ENCODE peak calls at places on chromosome 7, in five cellular contexts. H is A549; T is CD4-positive, CD25-positive, alpha-beta regulatory T cell; C is CD8-positive, alpha-beta T cell; N is BJ. X is an unnamed sample.

GRCh38 chr7:372546-372938 is 82.6 kb downstream of the FOXL3 start:
- DNase-seq in C (no peak), T (no peak), N (no peak), H (no peak), X (no peak)

GRCh38 chr7:118606632-118607031 is 382.1 kb downstream of the ANKRD7 start:
- DNase-seq in H (no peak), T (no peak), N (no peak), C (no peak), X (no peak)

GRCh38 chr7:33109758-33110238 is 594 bp upstream of the RP9 start:
- DNase-seq in N (no peak), T (no peak), C (no peak), H (peak; percentile 40), X (no peak)

GRCh38 chr7:5549096-5549896 is 125.7 kb upstream of the TNRC18 start:
- DNase-seq in H (peak; percentile 89), N (no peak), T (no peak), C (no peak), X (no peak)

GRCh38 chr7:101740981-101741725 is 76.3 kb upstream of the CUX1 start:
- DNase-seq in N (no peak), C (no peak), T (peak; percentile 76), H (no peak), X (no peak)

GRCh38 chr7:39088730-39089129 is 111.0 kb downstream of the POU6F2 start:
- DNase-seq in N (no peak), H (no peak), T (no peak), C (no peak), X (peak; percentile 37)

GRCh38 chr7:35802649-35803048 is 1.8 kb downstream of the SEPTIN7 start:
- DNase-seq in C (no peak), H (no peak), N (no peak), T (peak; percentile 20), X (peak; percentile 26)

GRCh38 chr7:24307294-24307693 is 23.3 kb downstream of the NPY start:
- DNase-seq in C (no peak), H (no peak), N (no peak), T (no peak), X (no peak)

GRCh38 chr7:143321734-143322133 is 5.8 kb downstream of the CLCN1 start:
- DNase-seq in N (no peak), H (no peak), T (no peak), C (no peak), X (no peak)

GRCh38 chr7:89777499-89777898 is 376.8 kb upstream of the STEAP1 start:
- DNase-seq in N (no peak), C (no peak), T (no peak), H (no peak), X (no peak)

GRCh38 chr7:8035647-8036518 is 67.3 kb downstream of the GLCCI1 start:
- DNase-seq in N (no peak), T (peak; percentile 64), C (no peak), H (no peak), X (peak; percentile 70)

GRCh38 chr7:156450473-156450872 is 190.1 kb upstream of the RNF32 start:
- DNase-seq in T (no peak), N (no peak), H (no peak), C (no peak), X (no peak)

GRCh38 chr7:42445691-42446090 is 208.7 kb upstream of the GLI3 start:
- DNase-seq in H (no peak), T (no peak), C (no peak), N (no peak), X (no peak)

GRCh38 chr7:135798104-135798503 is 49.5 kb upstream of the FAM180A start:
- DNase-seq in C (no peak), T (no peak), N (no peak), H (no peak), X (no peak)

GRCh38 chr7:50539725-50540124 is 25.5 kb downstream of the DDC start:
- DNase-seq in H (no peak), T (no peak), N (no peak), C (no peak), X (no peak)

GRCh38 chr7:155226261-155227003 is 71.2 kb upstream of the INSIG1 start:
- DNase-seq in C (no peak), N (no peak), T (no peak), H (no peak), X (no peak)

GRCh38 chr7:122887848-122888247 is 1.6 kb upstream of the CADPS2 start:
- DNase-seq in T (no peak), N (no peak), C (no peak), H (no peak), X (no peak)

GRCh38 chr7:99375070-99375807 is 709 bp downstream of the ARPC1B start:
- DNase-seq in T (peak; percentile 76), N (no peak), C (peak; percentile 47), H (peak; percentile 84), X (peak; percentile 78)

GRCh38 chr7:100189061-100189460 is 11.3 kb downstream of the STAG3 start:
- DNase-seq in N (no peak), H (no peak), C (no peak), T (no peak), X (no peak)

GRCh38 chr7:2724453-2725177 is 36.6 kb downstream of the AMZ1 start:
- DNase-seq in N (no peak), T (no peak), H (no peak), C (no peak), X (no peak)

GRCh38 chr7:51226042-51226755 is 90.4 kb downstream of the COBL start:
- DNase-seq in T (no peak), C (no peak), H (no peak), N (no peak), X (no peak)

GRCh38 chr7:140358771-140359095 is 39.6 kb downstream of the SLC37A3 start:
- DNase-seq in H (no peak), C (peak; percentile 21), N (no peak), T (no peak), X (no peak)

GRCh38 chr7:154857728-154858681 is 144.9 kb downstream of the PAXIP1 start:
- DNase-seq in C (no peak), N (no peak), T (no peak), H (peak; percentile 22), X (no peak)

GRCh38 chr7:117277576-117277975 is 45.3 kb downstream of the WNT2 start:
- DNase-seq in N (no peak), T (no peak), H (no peak), C (no peak), X (no peak)

GRCh38 chr7:37448637-37449331 is at the start of gene ELMO1:
- DNase-seq in N (no peak), H (peak; percentile 76), C (peak; percentile 68), T (peak; percentile 90), X (peak; percentile 47)

GRCh38 chr7:37450035-37450434 is 1.4 kb upstream of the ELMO1 start:
- DNase-seq in H (no peak), N (no peak), C (no peak), T (no peak), X (no peak)

GRCh38 chr7:37452346-37452745 is 3.7 kb upstream of the ELMO1 start:
- DNase-seq in N (no peak), H (no peak), T (no peak), C (no peak), X (no peak)

GRCh38 chr7:37448057-37448636 is 517 bp downstream of the ELMO1 start:
- DNase-seq in T (no peak), C (no peak), N (no peak), H (peak; percentile 10), X (no peak)

DNA sequence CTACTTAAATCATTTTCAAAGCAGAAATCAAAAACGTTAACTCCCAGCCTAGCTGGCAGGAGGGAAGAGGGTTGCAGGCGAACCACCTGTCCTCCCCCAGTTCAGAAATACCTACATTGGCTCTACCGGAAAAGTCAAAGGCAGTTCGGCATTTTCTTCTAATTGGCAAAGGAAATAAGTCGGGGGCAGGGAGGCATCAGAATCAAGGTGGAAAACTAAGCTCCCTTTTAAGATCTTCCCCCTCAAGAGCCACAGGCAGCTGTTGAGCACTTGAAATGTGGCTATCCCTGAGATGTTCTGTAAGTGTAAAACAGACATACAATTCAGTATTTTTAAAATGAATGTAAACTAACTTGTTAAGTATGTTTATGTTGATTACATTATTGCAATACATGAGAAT is 957 bp upstream of the ELMO1 start:
- DNase-seq in H (no peak), N (no peak), T (no peak), C (no peak), X (no peak)
- H3K4me3 ChIP-seq in H (peak overlapping the region; percentile 89), N (no peak overlapping the region), T (peak overlapping the region; percentile 64), C (peak overlapping the region; percentile 91), X (no peak overlapping the region)

GRCh38 chr7:132544025-132544424 is 32.2 kb downstream of the PLXNA4 start:
- DNase-seq in T (no peak), N (no peak), C (no peak), H (no peak), X (no peak)
- H3K4me3 ChIP-seq in T (no peak overlapping the region), N (no peak overlapping the region), C (no peak overlapping the region), H (no peak overlapping the region), X (no peak overlapping the region)

DNA sequence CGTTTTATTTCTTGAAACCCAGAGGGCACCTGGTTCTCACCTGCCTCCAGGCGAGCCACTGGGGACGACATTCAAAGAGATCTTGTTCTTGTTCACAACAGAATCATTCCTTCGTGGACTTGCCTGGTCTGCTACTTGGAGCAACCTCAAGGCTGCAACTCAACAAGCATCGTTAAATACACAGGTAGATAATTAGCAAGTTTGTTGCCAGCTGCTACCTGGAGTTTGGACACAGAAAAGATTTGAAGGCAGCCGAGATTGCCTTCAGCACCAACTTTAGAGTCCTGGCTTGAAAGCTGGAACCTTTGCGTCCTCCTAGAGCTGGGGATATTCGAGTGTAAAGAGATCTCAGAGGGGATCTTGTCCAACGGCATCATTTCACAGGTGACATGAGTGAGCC is 89.6 kb upstream of the C7orf33 start:
- DNase-seq in H (no peak), T (no peak), C (no peak), N (no peak), X (no peak)
- H3K4me3 ChIP-seq in H (no peak overlapping the region), T (no peak overlapping the region), C (no peak overlapping the region), N (no peak overlapping the region), X (no peak overlapping the region)

DNA sequence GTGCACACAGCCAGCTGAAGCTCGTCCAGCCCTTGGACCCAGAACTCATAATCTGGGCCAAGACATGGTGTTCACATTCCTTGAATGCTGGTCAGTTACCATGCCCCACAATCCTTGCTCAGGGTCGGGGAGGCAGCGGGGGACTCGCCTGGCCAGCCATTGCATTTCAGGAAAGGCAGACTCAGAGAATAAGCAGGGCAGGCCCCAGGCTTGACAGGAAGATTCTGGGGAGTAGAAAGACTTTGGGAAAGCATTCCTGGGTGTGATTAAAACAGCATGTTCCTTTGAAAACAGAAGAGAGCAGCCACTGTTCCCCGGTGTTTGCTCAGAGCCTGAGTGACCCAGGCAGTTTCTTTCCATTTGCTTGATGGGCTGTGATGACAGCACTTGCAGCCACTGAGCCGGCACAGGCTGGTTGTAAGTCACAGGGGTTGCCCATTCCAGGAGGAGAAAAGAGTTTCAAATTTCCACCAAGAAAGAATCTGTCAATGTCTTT is 473.7 kb downstream of the TYW1 start:
- DNase-seq in H (no peak), N (no peak), T (no peak), C (no peak), X (no peak)
- H3K4me3 ChIP-seq in H (no peak overlapping the region), N (no peak overlapping the region), T (no peak overlapping the region), C (no peak overlapping the region), X (no peak overlapping the region)

GRCh38 chr7:1533255-1533568 is 2.7 kb downstream of the MAFK start:
- DNase-seq in T (no peak), H (no peak), C (no peak), N (no peak), X (no peak)

GRCh38 chr7:1530946-1531262 is 402 bp downstream of the MAFK start:
- DNase-seq in T (no peak), N (no peak), C (peak; percentile 31), H (no peak), X (no peak)

GRCh38 chr7:1531263-1531978 is 919 bp downstream of the MAFK start:
- DNase-seq in N (no peak), T (peak; percentile 62), C (no peak), H (no peak), X (no peak)

GRCh38 chr7:1532456-1533254 is 2.2 kb downstream of the MAFK start:
- DNase-seq in N (peak; percentile 88), C (peak; percentile 42), H (peak; percentile 72), T (peak; percentile 80), X (no peak)

GRCh38 chr7:1531979-1532455 is 1.5 kb downstream of the MAFK start:
- DNase-seq in C (no peak), T (peak; percentile 28), N (no peak), H (no peak), X (no peak)
- H3K4me3 ChIP-seq in C (peak overlapping the region; percentile 66), T (peak overlapping the region; percentile 85), N (peak overlapping the region; percentile 79), H (peak overlapping the region; percentile 98), X (peak overlapping the region; percentile 49)